ENCODE peak calls at places on chromosomes 11 and 22, in four cellular contexts. H, W, Y and U are unnamed samples.

GRCh38 chr11:132844956-132845355 is 687.3 kb downstream of the OPCML start:
- DNase-seq in H (no peak), W (no peak), Y (no peak), U (no peak)

GRCh38 chr11:113647108-113647507 is 59.0 kb downstream of the TMPRSS5 start:
- DNase-seq in H (no peak), W (no peak), Y (no peak), U (no peak)

GRCh38 chr11:79414644-79415317 is 26.0 kb downstream of the TENM4 start:
- DNase-seq in H (no peak), W (no peak), Y (no peak), U (peak; percentile 55)

GRCh38 chr11:73991471-73992006 is 8.9 kb upstream of the UCP2 start:
- DNase-seq in H (no peak), W (no peak), Y (peak; percentile 26), U (peak; percentile 4)

GRCh38 chr11:59573216-59573615 is 42.4 kb downstream of the OSBP start:
- DNase-seq in H (no peak), W (no peak), Y (no peak), U (no peak)

GRCh38 chr11:78991681-78992080 is 417.0 kb upstream of the NARS2 start:
- DNase-seq in H (no peak), W (no peak), Y (no peak), U (no peak)

GRCh38 chr22:27422442-27422841 is 379.1 kb downstream of the MN1 start:
- DNase-seq in H (no peak), W (no peak), Y (no peak), U (no peak)

GRCh38 chr11:131712897-131713296 is 342.5 kb downstream of the NTM start:
- DNase-seq in H (no peak), W (no peak), Y (no peak), U (no peak)

GRCh38 chr22:30294066-30294465 is 4.8 kb upstream of the CASTOR1 start:
- DNase-seq in H (no peak), W (no peak), Y (no peak), U (no peak)

GRCh38 chr11:45141171-45141570 is 5.3 kb upstream of the PRDM11 start:
- DNase-seq in H (no peak), W (no peak), Y (no peak), U (no peak)

GRCh38 chr11:1639102-1639620 is 9.6 kb downstream of the KRTAP5-5 start:
- DNase-seq in H (peak; percentile 63), W (peak; percentile 13), Y (peak; percentile 43), U (no peak)